ENCODE peak calls at places on chromosomes 3 and 15, in five cellular contexts. One of them, this sample, is unnamed.
A peak's percentile ranks its signal among the peaks of the same experiment; 100 is the strongest.

GRCh38 chr15:51121118-51121517 is 26.4 kb upstream of the TNFAIP8L3 start:
- DNase-seq in K562: peak; percentile 59
- DNase-seq in spleen: no peak
- DNase-seq in transverse colon: no peak
- DNase-seq in GM12878: no peak
- DNase-seq in this sample: peak; percentile 98

GRCh38 chr3:148601766-148602685 is 95.7 kb upstream of the AGTR1 start:
- DNase-seq in spleen: no peak
- DNase-seq in transverse colon: no peak
- DNase-seq in GM12878: no peak
- DNase-seq in K562: no peak
- DNase-seq in this sample: no peak

GRCh38 chr15:51223771-51224229 is 114.6 kb downstream of the CYP19A1 start:
- DNase-seq in spleen: no peak
- DNase-seq in K562: peak; percentile 14
- DNase-seq in GM12878: no peak
- DNase-seq in transverse colon: no peak
- DNase-seq in this sample: peak; percentile 13

GRCh38 chr3:3705090-3705775 is 94.0 kb upstream of the LRRN1 start:
- DNase-seq in K562: no peak
- DNase-seq in GM12878: no peak
- DNase-seq in spleen: no peak
- DNase-seq in transverse colon: no peak
- DNase-seq in this sample: no peak

GRCh38 chr3:39105687-39106063 is 1.8 kb downstream of the GORASP1 start:
- DNase-seq in K562: no peak
- DNase-seq in transverse colon: no peak
- DNase-seq in spleen: no peak
- DNase-seq in GM12878: no peak
- DNase-seq in this sample: no peak

GRCh38 chr3:17546500-17546899 is 195.9 kb downstream of the TBC1D5 start:
- DNase-seq in spleen: no peak
- DNase-seq in GM12878: no peak
- DNase-seq in transverse colon: no peak
- DNase-seq in K562: no peak
- DNase-seq in this sample: no peak

GRCh38 chr3:84510007-84510406 is 448.8 kb upstream of the CADM2 start:
- DNase-seq in spleen: no peak
- DNase-seq in transverse colon: no peak
- DNase-seq in K562: no peak
- DNase-seq in GM12878: no peak
- DNase-seq in this sample: no peak

GRCh38 chr3:111485086-111485485 is 56.9 kb upstream of the CD96 start:
- DNase-seq in transverse colon: no peak
- DNase-seq in spleen: no peak
- DNase-seq in K562: no peak
- DNase-seq in GM12878: no peak
- DNase-seq in this sample: no peak

GRCh38 chr15:92617197-92618037 is 38.2 kb downstream of the FAM174B start:
- DNase-seq in transverse colon: peak; percentile 71
- DNase-seq in GM12878: no peak
- DNase-seq in spleen: no peak
- DNase-seq in K562: peak; percentile 91
- DNase-seq in this sample: peak; percentile 99

GRCh38 chr3:34267088-34267487 is 468.7 kb downstream of the PDCD6IP start:
- DNase-seq in transverse colon: no peak
- DNase-seq in K562: no peak
- DNase-seq in spleen: no peak
- DNase-seq in GM12878: no peak
- DNase-seq in this sample: no peak

GRCh38 chr3:193869221-193870201 is 266.4 kb upstream of the HES1 start:
- DNase-seq in GM12878: no peak
- DNase-seq in transverse colon: no peak
- DNase-seq in K562: peak; percentile 40
- DNase-seq in spleen: peak; percentile 82
- DNase-seq in this sample: peak; percentile 69

GRCh38 chr3:196778755-196779154 is 39.1 kb downstream of the PAK2 start:
- DNase-seq in transverse colon: no peak
- DNase-seq in GM12878: no peak
- DNase-seq in spleen: no peak
- DNase-seq in K562: no peak
- DNase-seq in this sample: peak; percentile 12

GRCh38 chr3:33911525-33912322 is 113.3 kb downstream of the PDCD6IP start:
- DNase-seq in K562: peak; percentile 58
- DNase-seq in GM12878: no peak
- DNase-seq in transverse colon: no peak
- DNase-seq in spleen: no peak
- DNase-seq in this sample: no peak

GRCh38 chr3:16124636-16125035 is 49.8 kb upstream of the GALNT15 start:
- DNase-seq in K562: no peak
- DNase-seq in transverse colon: no peak
- DNase-seq in spleen: no peak
- DNase-seq in GM12878: no peak
- DNase-seq in this sample: no peak

GRCh38 chr3:156782921-156783320 is 43.2 kb upstream of the LEKR1 start:
- DNase-seq in spleen: no peak
- DNase-seq in GM12878: no peak
- DNase-seq in transverse colon: no peak
- DNase-seq in K562: no peak
- DNase-seq in this sample: peak; percentile 10

GRCh38 chr15:78327442-78327841 is 12.7 kb upstream of the CRABP1 start:
- DNase-seq in spleen: no peak
- DNase-seq in K562: no peak
- DNase-seq in GM12878: no peak
- DNase-seq in transverse colon: no peak
- DNase-seq in this sample: no peak

GRCh38 chr15:99180287-99180962 is 69.0 kb downstream of the TTC23 start:
- DNase-seq in spleen: no peak
- DNase-seq in K562: no peak
- DNase-seq in GM12878: no peak
- DNase-seq in transverse colon: no peak
- DNase-seq in this sample: no peak

GRCh38 chr15:57941816-57942215 is 123.7 kb downstream of the ALDH1A2 start:
- DNase-seq in spleen: no peak
- DNase-seq in transverse colon: no peak
- DNase-seq in K562: no peak
- DNase-seq in GM12878: no peak
- DNase-seq in this sample: no peak

GRCh38 chr15:68743256-68743655 is 77.4 kb downstream of the ANP32A start:
- DNase-seq in K562: no peak
- DNase-seq in transverse colon: no peak
- DNase-seq in GM12878: no peak
- DNase-seq in spleen: no peak
- DNase-seq in this sample: no peak

GRCh38 chr3:149494022-149494758 is 19.7 kb downstream of the TM4SF4 start:
- DNase-seq in GM12878: no peak
- DNase-seq in K562: peak; percentile 45
- DNase-seq in spleen: no peak
- DNase-seq in transverse colon: peak; percentile 62
- DNase-seq in this sample: peak; percentile 76

GRCh38 chr3:142353571-142353970 is 94.3 kb downstream of the XRN1 start:
- DNase-seq in transverse colon: no peak
- DNase-seq in K562: no peak
- DNase-seq in GM12878: no peak
- DNase-seq in spleen: no peak
- DNase-seq in this sample: no peak

GRCh38 chr3:101720851-101721649 is 3.4 kb upstream of the CEP97 start:
- DNase-seq in K562: no peak
- DNase-seq in transverse colon: no peak
- DNase-seq in spleen: no peak
- DNase-seq in GM12878: no peak
- DNase-seq in this sample: no peak

GRCh38 chr3:88168171-88168570 is 18.4 kb downstream of the C3orf38 start:
- DNase-seq in K562: no peak
- DNase-seq in transverse colon: no peak
- DNase-seq in spleen: no peak
- DNase-seq in GM12878: no peak
- DNase-seq in this sample: no peak

GRCh38 chr3:150227839-150228238 is 180.3 kb upstream of the TSC22D2 start:
- DNase-seq in transverse colon: peak; percentile 64
- DNase-seq in GM12878: no peak
- DNase-seq in spleen: no peak
- DNase-seq in K562: peak; percentile 62
- DNase-seq in this sample: peak; percentile 72

GRCh38 chr3:123290962-123291361 is 89.2 kb downstream of the SEC22A start:
- DNase-seq in spleen: peak; percentile 56
- DNase-seq in GM12878: no peak
- DNase-seq in transverse colon: no peak
- DNase-seq in K562: no peak
- DNase-seq in this sample: no peak

GRCh38 chr3:41881233-41881821 is 80.6 kb downstream of the ULK4 start:
- DNase-seq in spleen: no peak
- DNase-seq in K562: peak; percentile 25
- DNase-seq in GM12878: no peak
- DNase-seq in transverse colon: no peak
- DNase-seq in this sample: peak; percentile 60

GRCh38 chr3:52455283-52456168 is at the start of gene NISCH:
- DNase-seq in spleen: peak; percentile 97
- DNase-seq in transverse colon: peak; percentile 94
- DNase-seq in K562: peak; percentile 93
- DNase-seq in GM12878: peak; percentile 30
- DNase-seq in this sample: peak; percentile 78

GRCh38 chr3:61358364-61358763 is 107.1 kb upstream of the FHIT start:
- DNase-seq in K562: no peak
- DNase-seq in GM12878: peak; percentile 76
- DNase-seq in spleen: peak; percentile 80
- DNase-seq in transverse colon: peak; percentile 74
- DNase-seq in this sample: no peak

GRCh38 chr15:50051811-50052419 is 67.1 kb downstream of the ATP8B4 start:
- DNase-seq in transverse colon: peak; percentile 43
- DNase-seq in GM12878: no peak
- DNase-seq in spleen: no peak
- DNase-seq in K562: peak; percentile 26
- DNase-seq in this sample: peak; percentile 50
- TF ChIP-seq POLR2AphosphoS5 in transverse colon: no peak
- TF ChIP-seq POLR2AphosphoS5 in GM12878: no peak
- TF ChIP-seq POLR2AphosphoS5 in spleen: no peak
- TF ChIP-seq POLR2AphosphoS5 in K562: no peak
- TF ChIP-seq POLR2AphosphoS5 in this sample: no peak

GRCh38 chr3:9205345-9206143 is 43.9 kb downstream of the SRGAP3 start:
- DNase-seq in spleen: no peak
- DNase-seq in GM12878: peak; percentile 4
- DNase-seq in K562: no peak
- DNase-seq in transverse colon: no peak
- DNase-seq in this sample: no peak

GRCh38 chr3:9207076-9207763 is 42.2 kb downstream of the SRGAP3 start:
- DNase-seq in transverse colon: no peak
- DNase-seq in spleen: no peak
- DNase-seq in GM12878: no peak
- DNase-seq in K562: no peak
- DNase-seq in this sample: no peak

GRCh38 chr3:9208713-9209112 is 40.7 kb downstream of the SRGAP3 start:
- DNase-seq in GM12878: no peak
- DNase-seq in spleen: no peak
- DNase-seq in K562: no peak
- DNase-seq in transverse colon: no peak
- DNase-seq in this sample: no peak

GRCh38 chr3:9204253-9205005 is 45.0 kb downstream of the SRGAP3 start:
- DNase-seq in K562: no peak
- DNase-seq in GM12878: no peak
- DNase-seq in spleen: no peak
- DNase-seq in transverse colon: no peak
- DNase-seq in this sample: no peak

DNA sequence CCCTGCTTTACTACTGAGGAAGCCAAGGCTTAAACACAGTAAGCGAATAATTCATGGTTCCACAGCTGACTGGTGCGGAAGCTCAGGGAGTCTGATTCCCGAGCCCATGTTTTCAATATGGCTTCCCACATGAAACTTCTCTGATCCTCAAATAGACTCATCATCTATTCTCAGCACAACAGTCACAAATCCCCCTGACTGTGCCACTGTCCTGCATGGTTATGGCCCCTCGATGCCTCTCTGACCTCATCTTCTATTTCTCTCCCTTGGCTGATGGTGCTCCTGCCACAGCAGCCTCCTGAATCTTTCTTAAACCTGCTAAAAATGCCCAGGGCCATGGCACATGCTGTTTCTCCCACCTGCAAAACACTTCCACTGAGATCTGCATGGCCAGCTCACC is 43.2 kb downstream of the SRGAP3 start:
- DNase-seq in K562: no peak
- DNase-seq in spleen: no peak
- DNase-seq in transverse colon: no peak
- DNase-seq in GM12878: no peak
- DNase-seq in this sample: no peak
- H3K4me1 ChIP-seq in K562: peaks cover 4% of the 10 kb centered on the region
- H3K4me1 ChIP-seq in spleen: no peaks in the 10 kb centered on the region
- H3K4me1 ChIP-seq in transverse colon: peaks cover 11% of the 10 kb centered on the region
- H3K4me1 ChIP-seq in GM12878: peaks cover 9% of the 10 kb centered on the region
- H3K4me1 ChIP-seq in this sample: no peaks in the 10 kb centered on the region

GRCh38 chr15:67049351-67050044 is 15.9 kb upstream of the SMAD3 start:
- DNase-seq in GM12878: no peak
- DNase-seq in transverse colon: peak; percentile 27
- DNase-seq in spleen: no peak
- DNase-seq in K562: no peak
- DNase-seq in this sample: peak; percentile 36
- TF ChIP-seq POLR2AphosphoS5 in GM12878: no peak
- TF ChIP-seq POLR2AphosphoS5 in transverse colon: peak; percentile 43
- TF ChIP-seq POLR2AphosphoS5 in spleen: peak; percentile 23
- TF ChIP-seq POLR2AphosphoS5 in K562: no peak
- TF ChIP-seq POLR2AphosphoS5 in this sample: no peak

GRCh38 chr3:129892857-129893615 is 475 bp downstream of the TMCC1 start:
- DNase-seq in transverse colon: peak; percentile 74
- DNase-seq in K562: peak; percentile 74
- DNase-seq in GM12878: peak; percentile 23
- DNase-seq in spleen: peak; percentile 95
- DNase-seq in this sample: peak; percentile 56

GRCh38 chr3:129890891-129891290 is 2.6 kb downstream of the TMCC1 start:
- DNase-seq in GM12878: no peak
- DNase-seq in transverse colon: no peak
- DNase-seq in K562: no peak
- DNase-seq in spleen: no peak
- DNase-seq in this sample: no peak

GRCh38 chr3:129888739-129889138 is 4.8 kb downstream of the TMCC1 start:
- DNase-seq in K562: no peak
- DNase-seq in spleen: no peak
- DNase-seq in transverse colon: no peak
- DNase-seq in GM12878: no peak
- DNase-seq in this sample: peak; percentile 48

GRCh38 chr3:129892486-129892856 is 1.0 kb downstream of the TMCC1 start:
- DNase-seq in K562: no peak
- DNase-seq in GM12878: no peak
- DNase-seq in spleen: peak; percentile 82
- DNase-seq in transverse colon: no peak
- DNase-seq in this sample: no peak

GRCh38 chr3:129890125-129890524 is 3.4 kb downstream of the TMCC1 start:
- DNase-seq in spleen: no peak
- DNase-seq in transverse colon: no peak
- DNase-seq in GM12878: peak; percentile 15
- DNase-seq in K562: no peak
- DNase-seq in this sample: peak; percentile 78
- H3K4me1 ChIP-seq in spleen: peaks cover 60% of the 10 kb centered on the region
- H3K4me1 ChIP-seq in transverse colon: peaks cover 32% of the 10 kb centered on the region
- H3K4me1 ChIP-seq in GM12878: peaks cover 22% of the 10 kb centered on the region
- H3K4me1 ChIP-seq in K562: peaks cover 15% of the 10 kb centered on the region
- H3K4me1 ChIP-seq in this sample: peaks cover 52% of the 10 kb centered on the region